ENCODE peak calls at places on chromosomes 1 and 21, in nine cellular contexts. O is ovary, L is HL-60, M is lower lobe of right lung, U is cardiac muscle cell, T is endodermal cell, X is astrocyte, Z is tibial artery, R is IMR-90. A is an unnamed sample.

GRCh38 chr1:200290010-200290685 is 119.7 kb downstream of the ZNF281 start:
- DNase-seq in Z (no peak), O (no peak), X (no peak), T (peak), L (no peak), M (no peak), U (no peak), R (no peak), A (peak)

GRCh38 chr21:45845063-45845789 is 136.3 kb upstream of the COL6A1 start:
- DNase-seq in R (no peak), T (peak), U (no peak), L (no peak), Z (no peak), X (no peak), M (no peak), O (no peak), A (no peak)

GRCh38 chr21:41411449-41412089 is 14.5 kb upstream of the MX1 start:
- DNase-seq in R (no peak), T (peak), O (no peak), X (no peak), M (peak), U (no peak), L (no peak), Z (peak), A (no peak)

GRCh38 chr1:6034750-6035096 is 11.0 kb upstream of the KCNAB2 start:
- DNase-seq in U (no peak), R (no peak), Z (no peak), L (no peak), X (no peak), M (no peak), T (no peak), O (no peak), A (no peak)

GRCh38 chr1:228149341-228150020 is at the start of gene GJC2:
- DNase-seq in L (no peak), Z (peak), R (peak), X (no peak), O (peak), T (peak), M (peak), U (peak), A (no peak)

GRCh38 chr1:162728597-162728996 is 61.9 kb upstream of the HSD17B7 start:
- DNase-seq in Z (no peak), O (no peak), T (no peak), U (no peak), R (no peak), X (no peak), M (no peak), L (no peak), A (no peak)

GRCh38 chr1:27666791-27667254 is 5.2 kb downstream of the IFI6 start:
- DNase-seq in X (no peak), M (no peak), R (no peak), O (no peak), Z (peak), U (no peak), T (no peak), L (peak), A (no peak)

GRCh38 chr1:39159224-39160036 is 45.1 kb upstream of the MACF1 start:
- DNase-seq in R (peak), Z (no peak), T (peak), O (no peak), X (peak), M (no peak), U (no peak), L (no peak), A (no peak)

GRCh38 chr1:101995984-101996731 is 568 bp downstream of the OLFM3 start:
- DNase-seq in X (no peak), M (no peak), T (peak), R (no peak), U (peak), Z (no peak), L (no peak), O (no peak), A (no peak)

GRCh38 chr1:6251681-6252373 is 7.8 kb downstream of the HES3 start:
- DNase-seq in L (no peak), X (no peak), T (no peak), Z (no peak), R (no peak), M (no peak), O (no peak), U (no peak), A (no peak)

DNA sequence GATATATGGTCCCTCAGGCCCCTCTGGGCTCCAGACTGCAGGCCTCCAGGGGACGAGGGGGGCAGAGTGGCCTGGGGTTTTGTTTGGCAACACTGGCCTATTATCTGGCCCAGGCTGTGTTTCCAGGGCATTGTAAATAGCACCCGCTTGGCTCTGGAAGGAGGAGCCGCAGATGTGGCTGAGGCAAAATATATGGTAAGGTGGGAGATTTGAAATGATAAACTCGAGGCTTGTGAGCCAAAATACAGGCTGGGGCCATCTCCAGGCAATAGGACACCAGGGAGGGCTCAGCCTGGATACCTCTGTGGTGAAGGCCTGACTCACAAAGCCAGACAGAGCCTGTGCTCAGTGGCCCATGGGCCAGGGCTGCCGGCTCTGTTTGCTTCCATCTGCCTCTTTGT is 14.0 kb downstream of the NAV1 start:
- DNase-seq in Z (no peak), U (no peak), T (peak), R (peak), L (no peak), M (peak), X (peak), O (no peak), A (peak)
- H3K4me3 ChIP-seq in Z (no peak), U (no peak), T (no peak), R (no peak), L (no peak), M (no peak), X (no peak), O (no peak), A (no peak)

GRCh38 chr1:177451191-177451590 is 280.4 kb downstream of the BRINP2 start:
- DNase-seq in T (no peak), Z (no peak), M (no peak), R (no peak), U (no peak), O (no peak), X (no peak), L (no peak), A (no peak)
- TF ChIP-seq CTCF in T (no peak), Z (no peak), M (no peak), R (no peak), U (no peak), O (no peak), X (no peak), L (no peak), A (no peak)

DNA sequence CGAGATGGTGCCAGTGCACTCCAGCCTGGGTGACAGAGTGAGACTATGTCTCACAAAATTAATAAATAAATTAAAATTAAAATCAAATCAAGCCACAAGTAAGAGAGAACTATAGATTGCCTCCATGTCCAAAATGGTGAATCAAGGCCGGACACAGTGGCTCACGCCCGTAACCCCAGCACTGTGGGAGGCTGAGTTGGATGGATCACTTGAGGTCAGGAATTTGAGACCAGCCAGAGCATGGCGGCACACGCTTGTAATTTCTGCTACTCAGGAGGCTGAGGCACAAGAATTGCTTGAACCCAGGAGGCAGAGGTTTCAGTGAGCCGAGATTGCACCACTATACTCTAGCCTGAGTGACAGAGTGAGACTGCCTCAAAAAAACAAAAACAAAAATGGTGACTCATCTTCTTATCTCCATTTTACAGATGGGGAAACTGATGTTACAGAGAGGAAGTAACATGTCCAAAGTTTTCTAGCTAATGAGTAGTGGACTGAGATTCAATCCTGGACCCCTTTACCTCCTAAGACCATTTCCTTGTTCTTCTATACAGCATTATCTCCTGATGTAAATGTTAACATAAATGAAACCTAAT is 99.0 kb upstream of the HNRNPU start:
- DNase-seq in M (no peak), L (no peak), T (no peak), Z (no peak), R (peak), U (no peak), X (peak), O (no peak), A (no peak)
- H3K27ac ChIP-seq in M (peak), L (no peak), T (no peak), Z (peak), R (peak), U (no peak), X (peak), O (no peak), A (peak)

GRCh38 chr1:40315795-40316594 is 1.1 kb downstream of the COL9A2 start:
- DNase-seq in X (no peak), Z (no peak), M (no peak), L (no peak), T (peak), R (no peak), U (peak), O (no peak), A (no peak)

GRCh38 chr1:40318970-40319621 is 2.0 kb upstream of the COL9A2 start:
- DNase-seq in L (no peak), Z (no peak), R (no peak), T (no peak), U (no peak), X (no peak), M (no peak), O (no peak), A (no peak)

GRCh38 chr1:40318476-40318875 is 1.4 kb upstream of the COL9A2 start:
- DNase-seq in Z (no peak), T (no peak), X (no peak), O (no peak), L (no peak), U (no peak), M (no peak), R (no peak), A (no peak)

GRCh38 chr1:40316595-40317393 is at the start of gene COL9A2:
- DNase-seq in U (peak), X (no peak), L (no peak), M (peak), O (no peak), R (no peak), T (peak), Z (no peak), A (no peak)

GRCh38 chr1:40317394-40318074 is 448 bp upstream of the COL9A2 start:
- DNase-seq in T (peak), Z (no peak), X (no peak), U (no peak), O (no peak), R (no peak), M (no peak), L (no peak), A (no peak)
- H3K4me3 ChIP-seq in T (no peak), Z (peak), X (no peak), U (peak), O (no peak), R (no peak), M (peak), L (no peak), A (no peak)

DNA sequence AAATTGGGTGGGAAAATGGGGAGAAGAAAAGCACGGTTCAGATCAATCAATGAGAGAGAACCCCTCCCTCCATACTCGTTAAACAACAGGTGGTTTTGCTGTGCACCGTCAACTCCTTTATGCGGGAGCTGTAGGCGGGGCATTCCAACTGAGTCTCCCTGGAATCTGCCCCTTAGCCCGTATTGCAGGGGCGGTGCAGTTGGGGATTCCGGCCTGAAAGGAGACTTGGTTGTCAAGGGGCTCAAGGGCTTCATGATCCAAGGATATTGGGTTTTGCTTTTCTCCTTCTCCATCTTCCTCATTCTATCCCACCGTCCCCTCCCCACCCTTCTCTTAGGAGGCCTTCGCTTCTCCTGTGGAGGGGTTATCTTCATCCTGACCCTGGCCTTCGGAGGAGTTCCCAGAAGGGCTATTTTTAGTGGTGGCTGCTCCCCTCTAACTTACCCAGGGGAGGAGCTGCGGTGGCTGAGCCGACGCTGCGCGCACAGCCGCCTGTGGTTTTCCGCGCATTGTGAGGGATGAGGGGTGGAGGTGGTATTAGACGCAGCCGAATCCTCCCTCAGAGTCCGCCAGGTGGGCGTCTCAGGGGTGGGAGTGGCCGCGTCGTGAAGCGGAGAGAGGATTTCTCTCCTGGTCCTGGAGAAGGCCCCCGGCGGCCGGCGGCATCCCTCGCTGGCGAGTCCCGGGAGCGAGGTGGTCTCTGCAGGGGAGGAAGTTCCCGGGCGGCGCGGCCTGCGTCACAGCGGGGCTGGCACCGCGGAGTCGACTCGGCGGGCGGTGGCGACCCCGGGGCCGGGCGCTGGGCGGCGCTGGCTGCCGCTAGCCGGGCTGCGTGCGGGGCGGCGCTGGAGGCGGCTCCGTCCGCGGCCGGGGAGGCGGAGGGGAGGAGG is 462 bp upstream of the LRRC8C start:
- DNase-seq in T (peak), U (peak), L (peak), O (peak), M (peak), Z (peak), X (peak), R (peak), A (peak)
- TF ChIP-seq CTCF in T (peak), U (no peak), L (no peak), O (peak), M (peak), Z (peak), X (no peak), R (peak), A (no peak)

A was measured in brain microvascular endothelial cell.